ENCODE peak calls at places on chromosomes 11 and 22, in four cellular contexts. U, R, Q and T are unnamed samples.

GRCh38 chr11:130037058-130037457 is 32.6 kb upstream of the APLP2 start:
- DNase-seq in Q (peak; percentile 77), R (no peak), U (no peak), T (no peak)

GRCh38 chr11:27217948-27218410 is 145.0 kb downstream of the CCDC34 start:
- DNase-seq in R (no peak), U (no peak), Q (no peak), T (no peak)

GRCh38 chr22:33758961-33759360 is 161.3 kb downstream of the LARGE1 start:
- DNase-seq in R (no peak), U (peak; percentile 3), Q (no peak), T (no peak)

GRCh38 chr11:57335343-57336110 is at the start of gene SSRP1:
- DNase-seq in U (peak; percentile 47), Q (peak; percentile 79), R (peak; percentile 93), T (peak; percentile 79)

GRCh38 chr11:90846628-90847027 is 623.8 kb upstream of the CHORDC1 start:
- DNase-seq in U (no peak), Q (no peak), R (no peak), T (no peak)

GRCh38 chr11:22432331-22433065 is 94.3 kb downstream of the SLC17A6 start:
- DNase-seq in R (no peak), U (no peak), Q (no peak), T (peak; percentile 74)

GRCh38 chr22:25419247-25420113 is 145.0 kb upstream of the GRK3 start:
- DNase-seq in Q (peak; percentile 37), R (no peak), U (peak; percentile 20), T (no peak)

GRCh38 chr11:62340269-62340901 is 3.1 kb downstream of the ASRGL1 start:
- DNase-seq in R (peak; percentile 29), Q (peak; percentile 60), U (peak; percentile 12), T (peak; percentile 69)

GRCh38 chr22:29871684-29872083 is 11.3 kb upstream of the MTMR3 start:
- DNase-seq in U (no peak), R (no peak), Q (peak; percentile 23), T (no peak)

GRCh38 chr11:92340839-92341238 is 116.2 kb downstream of the FAT3 start:
- DNase-seq in U (no peak), Q (peak; percentile 6), R (peak; percentile 11), T (peak; percentile 69)

GRCh38 chr22:36744413-36744765 is 31.5 kb downstream of the IFT27 start:
- DNase-seq in R (no peak), Q (no peak), U (no peak), T (peak; percentile 6)

GRCh38 chr22:30212363-30212995 is 34.1 kb downstream of the LIF start:
- DNase-seq in Q (peak; percentile 96), U (no peak), R (no peak), T (no peak)

GRCh38 chr11:113305440-113306336 is 8.7 kb upstream of the TTC12 start:
- DNase-seq in U (no peak), Q (peak; percentile 32), R (peak; percentile 38), T (peak; percentile 83)

DNA sequence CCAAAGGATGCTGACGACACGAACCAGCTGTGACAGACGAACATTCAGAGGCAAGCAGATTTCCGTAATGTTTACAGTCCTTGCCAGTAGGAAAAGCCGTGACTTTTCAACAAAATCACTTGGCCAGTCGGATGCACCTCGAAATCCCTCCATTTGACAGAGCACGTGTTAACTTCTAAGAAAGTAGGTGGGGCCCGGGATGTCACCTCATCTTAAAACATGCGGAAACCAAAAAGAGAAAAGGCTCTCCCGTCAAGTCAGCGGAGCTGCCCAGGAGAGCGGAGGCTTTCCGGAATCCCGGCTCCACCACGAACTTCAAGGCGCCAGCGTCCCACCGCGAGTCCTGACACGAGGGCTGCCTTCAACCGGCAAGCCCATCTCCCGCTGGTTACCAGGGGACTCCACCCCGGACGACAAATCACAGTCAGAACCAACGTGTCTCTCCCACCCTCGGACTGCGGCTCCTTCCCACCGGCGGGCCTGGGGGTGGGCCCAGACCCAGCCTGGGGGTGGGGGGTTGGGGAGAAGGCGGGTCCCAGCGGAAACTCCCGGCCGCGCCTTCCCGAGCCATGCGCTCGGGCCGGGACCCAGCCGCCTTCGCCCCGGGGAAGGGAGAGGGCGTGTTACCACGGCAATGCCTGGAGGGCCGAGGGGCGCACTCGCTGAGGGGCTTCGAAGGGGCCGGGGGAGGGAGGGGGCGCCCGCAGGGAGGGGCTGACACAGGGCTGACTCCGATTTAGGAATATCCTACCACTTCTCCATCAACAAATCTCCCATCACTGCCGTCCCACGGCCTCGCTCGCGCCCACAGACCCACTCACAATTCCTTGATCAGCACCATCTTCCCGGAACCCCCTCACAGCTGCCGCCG is 470 bp downstream of the PITPNB start:
- DNase-seq in U (no peak), R (peak; percentile 70), Q (peak; percentile 13), T (peak; percentile 53)
- TF ChIP-seq TCF7 in U (no peak), R (no peak), Q (no peak), T (no peak)

DNA sequence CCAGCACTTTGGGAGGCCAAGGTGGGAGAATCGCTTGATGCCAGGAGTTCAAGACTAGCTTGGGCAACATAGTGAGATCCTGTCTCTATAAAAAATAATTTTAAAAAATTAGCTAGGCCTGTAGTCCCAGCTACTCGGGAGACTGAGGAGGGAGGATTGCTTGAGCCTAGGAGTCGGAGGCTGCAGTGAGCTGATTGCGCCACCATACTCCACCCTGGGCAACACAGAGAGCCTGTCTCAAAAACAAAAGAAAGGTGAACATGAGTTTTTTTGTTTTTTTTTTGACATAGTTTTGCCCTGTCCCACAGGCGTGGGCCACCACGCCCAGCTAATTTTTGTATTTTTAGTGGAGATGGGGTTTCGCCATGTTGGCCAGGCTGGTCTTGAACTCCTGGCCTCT is 17.6 kb downstream of the MED15 start:
- DNase-seq in R (no peak), Q (no peak), U (no peak), T (no peak)
- TF ChIP-seq TCF7 in R (no peak), Q (no peak), U (no peak), T (no peak)

DNA sequence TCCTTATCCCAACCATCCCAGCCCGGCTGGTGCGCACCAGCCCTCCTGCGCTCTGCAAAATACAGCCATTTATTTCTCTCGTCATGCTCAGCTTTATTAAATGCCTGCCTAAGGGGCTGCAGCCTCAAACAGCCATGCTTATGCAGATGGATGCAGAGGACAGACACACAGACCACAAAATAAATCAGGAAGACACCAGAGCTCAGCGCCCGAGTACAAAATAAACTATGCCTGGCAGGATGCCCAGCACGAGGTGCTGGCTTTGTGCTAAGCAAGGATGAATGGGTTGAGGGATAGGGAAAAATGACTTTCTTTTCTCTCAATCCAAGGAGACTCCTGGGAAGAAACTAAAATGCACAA is 70.5 kb downstream of the RPUSD4 start:
- DNase-seq in R (no peak), Q (no peak), U (no peak), T (no peak)
- TF ChIP-seq TCF7 in R (no peak), Q (no peak), U (no peak), T (no peak)

GRCh38 chr22:19988331-19988808 is 28.3 kb downstream of the ARVCF start:
- DNase-seq in Q (no peak), U (no peak), R (no peak), T (no peak)

GRCh38 chr22:19987394-19988306 is 29.0 kb downstream of the ARVCF start:
- DNase-seq in U (no peak), Q (no peak), R (no peak), T (no peak)

GRCh38 chr22:19984851-19985811 is 31.5 kb downstream of the ARVCF start:
- DNase-seq in U (no peak), Q (no peak), R (no peak), T (no peak)

GRCh38 chr22:19986011-19986409 is 30.6 kb downstream of the ARVCF start:
- DNase-seq in U (no peak), R (no peak), Q (no peak), T (no peak)

GRCh38 chr22:19986410-19987341 is 29.9 kb downstream of the ARVCF start:
- DNase-seq in U (no peak), R (peak; percentile 100), Q (peak; percentile 42), T (peak; percentile 83)
- TF ChIP-seq TCF7 in U (no peak), R (no peak), Q (no peak), T (no peak)

GRCh38 chr11:48101044-48101733 is 115.4 kb upstream of the OR4B1 start:
- DNase-seq in U (no peak), R (no peak), Q (no peak), T (no peak)
- TF ChIP-seq TCF7 in U (no peak), R (no peak), Q (no peak), T (no peak)

DNA sequence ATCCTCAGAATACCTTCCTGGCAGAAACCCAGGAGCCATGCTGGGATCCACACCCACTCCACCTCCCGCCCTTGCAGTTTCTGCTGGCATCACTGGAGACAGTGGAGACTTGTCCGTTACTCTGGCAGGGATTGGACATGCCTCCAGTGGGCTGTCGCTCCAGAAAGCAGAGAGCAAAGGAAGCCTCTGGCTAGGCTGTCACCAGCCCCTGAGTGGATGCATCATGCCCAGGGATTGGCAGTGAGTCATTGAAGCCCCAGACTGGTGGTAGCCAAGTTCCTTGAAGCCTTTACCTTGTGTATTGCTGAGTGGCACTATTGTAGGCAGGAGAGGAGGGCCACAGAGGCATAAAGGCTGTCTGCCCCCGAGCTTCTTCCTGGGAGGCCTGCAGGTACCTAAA is 34.8 kb upstream of the E2F8 start:
- DNase-seq in Q (no peak), R (no peak), U (no peak), T (no peak)
- TF ChIP-seq TCF7 in Q (no peak), R (no peak), U (no peak), T (no peak)

GRCh38 chr11:63762662-63763505 is 5.7 kb downstream of the ZFTA start:
- DNase-seq in U (no peak), R (no peak), Q (no peak), T (peak; percentile 64)
- TF ChIP-seq TCF7 in U (no peak), R (no peak), Q (no peak), T (no peak)